ENCODE peak calls at places on chromosomes 5 and 9, in eight cellular contexts. Y is SK-N-SH, L is K562, Q is GM23338, R is HepG2, F is GM12878, G is HL-60, Z is HCT116. J is an unnamed sample.

GRCh38 chr9:137456061-137456863 is 2.9 kb downstream of the NSMF start:
- DNase-seq in Q (no peak), G (no peak), Z (no peak), F (no peak), R (no peak), Y (no peak), L (no peak), J (no peak)

GRCh38 chr5:151219789-151220188 is 4.1 kb downstream of the CCDC69 start:
- DNase-seq in G (no peak), Q (peak), Y (no peak), F (no peak), L (no peak), R (no peak), Z (no peak), J (no peak)

GRCh38 chr9:21402387-21403247 is 6.3 kb upstream of the IFNA8 start:
- DNase-seq in L (no peak), F (no peak), Q (peak), G (no peak), Z (no peak), R (no peak), Y (peak), J (no peak)

GRCh38 chr9:13484186-13484585 is 204.7 kb upstream of the MPDZ start:
- DNase-seq in Z (no peak), R (no peak), Y (no peak), G (no peak), L (no peak), F (no peak), Q (no peak), J (no peak)

GRCh38 chr5:96226941-96227552 is 206.0 kb downstream of the PCSK1 start:
- DNase-seq in Q (no peak), R (no peak), G (no peak), L (no peak), F (no peak), Z (no peak), Y (no peak), J (no peak)

GRCh38 chr9:68455436-68455835 is 85.2 kb downstream of the TMEM252 start:
- DNase-seq in F (no peak), G (no peak), Y (no peak), Q (no peak), Z (no peak), L (no peak), R (no peak), J (no peak)

GRCh38 chr9:123929177-123929869 is 603 bp downstream of the DENND1A start:
- DNase-seq in Z (no peak), R (peak), L (peak), G (no peak), Y (no peak), Q (peak), F (no peak), J (no peak)

GRCh38 chr9:33524431-33524947 is 438 bp downstream of the ANKRD18B start:
- DNase-seq in Z (no peak), L (no peak), Y (no peak), R (no peak), F (no peak), G (no peak), Q (peak), J (no peak)

GRCh38 chr5:126280343-126280742 is 142.9 kb upstream of the GRAMD2B start:
- DNase-seq in Y (no peak), Z (no peak), F (no peak), Q (no peak), G (no peak), L (no peak), R (no peak), J (no peak)

GRCh38 chr9:107971241-107971640 is 481.7 kb upstream of the KLF4 start:
- DNase-seq in L (no peak), Z (no peak), F (no peak), G (no peak), Q (no peak), R (no peak), Y (no peak), J (no peak)

GRCh38 chr9:33165263-33166151 is 1.6 kb downstream of the B4GALT1 start:
- DNase-seq in Q (no peak), F (peak), R (peak), G (peak), L (peak), Y (no peak), Z (no peak), J (no peak)

GRCh38 chr5:172939561-172939960 is 19.7 kb upstream of the RPL26L1 start:
- DNase-seq in Q (peak), L (no peak), Y (no peak), Z (no peak), G (no peak), R (no peak), F (no peak), J (no peak)
- TF ChIP-seq REST in Q (no peak), L (no peak), Y (no peak), Z (no peak), G (no peak), R (no peak), F (no peak), J (no peak)

GRCh38 chr5:148995791-148996190 is 67.1 kb downstream of the SH3TC2 start:
- DNase-seq in L (no peak), F (no peak), Q (no peak), Y (no peak), Z (no peak), G (no peak), R (no peak), J (no peak)
- H3K27ac ChIP-seq in L (no peak), F (no peak), Q (no peak), Y (no peak), Z (no peak), G (no peak), R (no peak), J (no peak)

GRCh38 chr9:128551652-128552152 is 685 bp upstream of the SPTAN1 start:
- DNase-seq in L (no peak), R (no peak), G (no peak), F (no peak), Y (no peak), Q (no peak), Z (no peak), J (no peak)
- TF ChIP-seq POLR2AphosphoS5 in L (no peak), R (no peak), G (no peak), F (no peak), Y (no peak), Q (no peak), Z (no peak), J (no peak)

GRCh38 chr5:138873096-138873885 is 1.8 kb downstream of the LRRTM2 start:
- DNase-seq in Y (no peak), L (no peak), R (no peak), Q (no peak), G (no peak), F (no peak), Z (no peak), J (no peak)

GRCh38 chr5:138874771-138875628 is at the start of gene LRRTM2:
- DNase-seq in L (no peak), F (no peak), Y (peak), Q (no peak), R (no peak), G (no peak), Z (no peak), J (no peak)

GRCh38 chr5:138873886-138874200 is 1.3 kb downstream of the LRRTM2 start:
- DNase-seq in Z (no peak), Y (peak), G (no peak), Q (no peak), L (no peak), R (no peak), F (no peak), J (no peak)

GRCh38 chr5:138876811-138877210 is 1.7 kb upstream of the LRRTM2 start:
- DNase-seq in Z (no peak), R (no peak), L (no peak), G (no peak), F (no peak), Y (no peak), Q (no peak), J (no peak)

GRCh38 chr5:138874241-138874640 is 894 bp downstream of the LRRTM2 start:
- DNase-seq in G (no peak), L (no peak), Q (no peak), Z (no peak), F (no peak), R (no peak), Y (peak), J (no peak)
- TF ChIP-seq REST in G (no peak), L (no peak), Q (no peak), Z (no peak), F (no peak), R (no peak), Y (no peak), J (no peak)